ENCODE peak calls at places on chromosomes 16 and 17, in eight cellular contexts. L is esophagus muscularis mucosa, E is suprapubic skin, Q is sigmoid colon, D is transverse colon, A is K562, T is GM23338, K is stomach. Z is an unnamed sample. For H3K4me1 and H3K36me3, the result is how much of the 10 kb centered on the place peaks cover.

GRCh38 chr17:72764632-72765041 is 327.9 kb downstream of the SLC39A11 start:
- DNase-seq in L (no peak), D (no peak), A (no peak), E (no peak), Q (no peak), K (no peak), T (no peak), Z (no peak)

GRCh38 chr17:35796942-35797341 is 1.5 kb upstream of the MMP28 start:
- DNase-seq in Q (no peak), D (no peak), E (no peak), K (no peak), T (no peak), A (no peak), L (no peak), Z (no peak)

GRCh38 chr17:67130768-67131167 is 86.4 kb downstream of the CACNG1 start:
- DNase-seq in T (no peak), E (no peak), D (no peak), L (no peak), Q (no peak), A (no peak), K (no peak), Z (no peak)

GRCh38 chr17:45127583-45128300 is 4.6 kb downstream of the PLCD3 start:
- DNase-seq in T (no peak), A (no peak), D (peak), Q (peak), E (no peak), L (no peak), K (peak), Z (no peak)

GRCh38 chr17:50468120-50469004 is at the start of gene CHAD:
- DNase-seq in E (no peak), T (peak), Q (peak), L (no peak), A (peak), K (no peak), D (no peak), Z (no peak)

GRCh38 chr17:73062726-73063125 is 29.8 kb downstream of the SLC39A11 start:
- DNase-seq in K (no peak), T (no peak), E (no peak), L (no peak), A (no peak), Q (no peak), D (no peak), Z (no peak)

GRCh38 chr16:23334950-23335349 is 32.8 kb downstream of the SCNN1B start:
- DNase-seq in L (no peak), K (no peak), T (no peak), D (no peak), E (no peak), Q (no peak), A (no peak), Z (no peak)

GRCh38 chr17:142102-142661 is 4.8 kb downstream of the SCGB1C2 start:
- DNase-seq in Q (peak), D (no peak), T (peak), A (no peak), E (peak), L (no peak), K (peak), Z (no peak)

GRCh38 chr16:26988186-26988585 is 78.5 kb upstream of the C16orf82 start:
- DNase-seq in L (no peak), E (no peak), Q (no peak), T (no peak), D (no peak), A (no peak), K (no peak), Z (no peak)

GRCh38 chr17:83161298-83162034 is 82.1 kb downstream of the METRNL start:
- DNase-seq in E (peak), L (no peak), D (no peak), Q (peak), A (no peak), T (no peak), K (no peak), Z (peak)

GRCh38 chr17:14204084-14204483 is 32.6 kb downstream of the CDRT15 start:
- DNase-seq in T (no peak), L (no peak), A (peak), K (no peak), D (no peak), Q (no peak), E (no peak), Z (no peak)

GRCh38 chr17:82059272-82060000 is 6.2 kb downstream of the DUS1L start:
- DNase-seq in D (no peak), K (no peak), T (peak), E (no peak), L (no peak), A (no peak), Q (no peak), Z (no peak)

GRCh38 chr17:49482144-49482817 is 12.8 kb upstream of the NGFR start:
- DNase-seq in A (peak), T (no peak), L (no peak), Q (no peak), D (no peak), E (no peak), K (no peak), Z (no peak)

GRCh38 chr17:80698297-80698696 is 153.7 kb downstream of the RPTOR start:
- DNase-seq in D (no peak), K (no peak), Q (no peak), T (no peak), A (no peak), E (no peak), L (no peak), Z (no peak)

GRCh38 chr17:36188891-36189306 is 7.7 kb downstream of the CCL3L1 start:
- DNase-seq in E (no peak), Q (no peak), K (no peak), T (no peak), A (no peak), L (no peak), D (peak), Z (peak)

GRCh38 chr17:45971698-45972141 is 27.3 kb upstream of the STH start:
- DNase-seq in D (no peak), E (no peak), A (peak), K (no peak), T (peak), L (no peak), Q (no peak), Z (no peak)

GRCh38 chr17:59796785-59797205 is 89.3 kb downstream of the VMP1 start:
- DNase-seq in T (no peak), D (no peak), K (no peak), E (no peak), A (no peak), Q (no peak), L (no peak), Z (no peak)

GRCh38 chr17:41913798-41914197 is 5.0 kb downstream of the ACLY start:
- DNase-seq in K (no peak), D (no peak), E (no peak), Q (no peak), A (no peak), L (no peak), T (no peak), Z (no peak)

GRCh38 chr17:41909088-41909487 is 9.7 kb downstream of the ACLY start:
- DNase-seq in Q (no peak), L (no peak), D (no peak), T (no peak), A (no peak), E (no peak), K (no peak), Z (no peak)

GRCh38 chr17:41912925-41913324 is 5.8 kb downstream of the ACLY start:
- DNase-seq in D (no peak), E (no peak), L (no peak), Q (no peak), T (no peak), K (no peak), A (no peak), Z (no peak)

GRCh38 chr17:41907633-41908539 is 10.9 kb downstream of the ACLY start:
- DNase-seq in Q (no peak), E (no peak), L (no peak), D (peak), T (no peak), K (no peak), A (no peak), Z (no peak)

GRCh38 chr17:41910701-41911391 is 7.9 kb downstream of the ACLY start:
- DNase-seq in L (no peak), T (no peak), E (no peak), Q (no peak), D (no peak), A (no peak), K (no peak), Z (no peak)
- H3K4me1 ChIP-seq in L (under half), T (under half), E (under half), Q (under half), D (under half), A (under half), K (under half), Z (under half)

GRCh38 chr16:57469046-57469445 is 6.6 kb downstream of the POLR2C start:
- DNase-seq in D (no peak), L (no peak), A (no peak), K (no peak), T (no peak), Q (peak), E (no peak), Z (no peak)

GRCh38 chr16:57470683-57471082 is 8.2 kb downstream of the POLR2C start:
- DNase-seq in A (no peak), L (no peak), E (no peak), D (peak), Q (no peak), K (peak), T (no peak), Z (no peak)

GRCh38 chr16:57469917-57470470 is 7.5 kb downstream of the POLR2C start:
- DNase-seq in D (no peak), K (no peak), L (no peak), Q (no peak), T (peak), A (no peak), E (no peak), Z (no peak)

GRCh38 chr16:57471209-57471608 is 8.7 kb downstream of the POLR2C start:
- DNase-seq in T (no peak), K (no peak), A (no peak), L (no peak), E (no peak), D (no peak), Q (no peak), Z (no peak)

DNA sequence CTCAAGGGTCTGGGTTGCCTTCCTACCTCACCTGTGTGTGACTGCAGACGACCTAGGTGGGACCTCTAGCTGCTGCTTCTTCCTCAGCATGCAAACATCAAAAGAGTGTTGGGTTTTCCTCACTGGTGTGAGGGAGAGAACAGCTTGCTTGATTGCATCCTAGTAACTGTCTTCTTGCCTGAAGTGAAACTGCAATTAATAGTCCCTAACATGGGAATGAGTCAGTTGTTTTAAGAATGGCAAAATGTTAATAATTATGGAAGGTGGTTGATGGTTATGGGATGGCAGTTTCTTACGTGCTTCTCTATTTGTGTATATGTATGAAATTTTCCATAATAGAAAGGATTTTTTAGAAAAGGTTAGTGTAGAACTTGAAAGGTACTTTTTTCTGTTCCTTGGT is 5.9 kb downstream of the POLR2C start:
- DNase-seq in D (no peak), E (no peak), K (no peak), A (no peak), Q (no peak), L (no peak), T (no peak), Z (no peak)
- H3K36me3 ChIP-seq in D (under half), E (half or more), K (half or more), A (half or more), Q (half or more), L (half or more), T (under half), Z (under half)

GRCh38 chr16:12637002-12637401 is 166.7 kb downstream of the CPPED1 start:
- DNase-seq in K (no peak), L (no peak), E (no peak), Q (no peak), A (no peak), T (peak), D (no peak), Z (no peak)

GRCh38 chr16:12643034-12643455 is 160.6 kb downstream of the CPPED1 start:
- DNase-seq in E (no peak), K (no peak), Q (no peak), T (no peak), A (no peak), D (no peak), L (no peak), Z (no peak)

GRCh38 chr16:12639044-12639443 is 164.6 kb downstream of the CPPED1 start:
- DNase-seq in K (no peak), E (no peak), Q (no peak), T (no peak), L (no peak), A (peak), D (no peak), Z (peak)
- TF ChIP-seq POLR2AphosphoS5 in K (no peak), E (no peak), Q (no peak), T (no peak), L (no peak), A (no peak), D (no peak), Z (no peak)

GRCh38 chr17:79602621-79603020 is 8.2 kb downstream of the RBFOX3 start:
- DNase-seq in D (no peak), A (no peak), Q (no peak), T (no peak), E (no peak), L (no peak), K (no peak), Z (no peak)
- H3K4me1 ChIP-seq in D (under half), A (under half), Q (half or more), T (under half), E (under half), L (under half), K (under half), Z (under half)

Z was measured in vagina.